ENCODE peak calls at places on chromosomes 4 and X, in six cellular contexts. One of them, this sample, is unnamed.

GRCh38 chrX:136975642-136976518 is 57.9 kb downstream of the GPR101 start:
- DNase-seq in choroid plexus epithelial cell: peak
- DNase-seq in lower leg skin: no peak
- DNase-seq in lower lobe of right lung: no peak
- DNase-seq in Ammon's horn: no peak
- DNase-seq in sigmoid colon: no peak
- DNase-seq in this sample: no peak

GRCh38 chr4:85058551-85058950 is 92.1 kb upstream of the WDFY3 start:
- DNase-seq in choroid plexus epithelial cell: no peak
- DNase-seq in lower leg skin: no peak
- DNase-seq in lower lobe of right lung: no peak
- DNase-seq in Ammon's horn: no peak
- DNase-seq in sigmoid colon: no peak
- DNase-seq in this sample: no peak

GRCh38 chrX:107710617-107711391 is 64.8 kb downstream of the TSC22D3 start:
- DNase-seq in choroid plexus epithelial cell: peak
- DNase-seq in lower leg skin: peak
- DNase-seq in lower lobe of right lung: no peak
- DNase-seq in Ammon's horn: peak
- DNase-seq in sigmoid colon: peak
- DNase-seq in this sample: no peak

GRCh38 chr4:24143741-24144140 is 253.9 kb upstream of the PPARGC1A start:
- DNase-seq in choroid plexus epithelial cell: no peak
- DNase-seq in lower leg skin: no peak
- DNase-seq in lower lobe of right lung: no peak
- DNase-seq in Ammon's horn: peak
- DNase-seq in sigmoid colon: no peak
- DNase-seq in this sample: no peak

GRCh38 chr4:108044951-108045686 is 55.4 kb downstream of the HADH start:
- DNase-seq in choroid plexus epithelial cell: no peak
- DNase-seq in lower leg skin: no peak
- DNase-seq in lower lobe of right lung: no peak
- DNase-seq in Ammon's horn: no peak
- DNase-seq in sigmoid colon: no peak
- DNase-seq in this sample: no peak

GRCh38 chr4:7365472-7366179 is 69.1 kb downstream of the PSAPL1 start:
- DNase-seq in choroid plexus epithelial cell: no peak
- DNase-seq in lower leg skin: no peak
- DNase-seq in lower lobe of right lung: no peak
- DNase-seq in Ammon's horn: peak
- DNase-seq in sigmoid colon: no peak
- DNase-seq in this sample: peak

GRCh38 chrX:13090261-13091110 is 46.1 kb upstream of the FAM9C start:
- DNase-seq in choroid plexus epithelial cell: peak
- DNase-seq in lower leg skin: no peak
- DNase-seq in lower lobe of right lung: no peak
- DNase-seq in Ammon's horn: peak
- DNase-seq in sigmoid colon: no peak
- DNase-seq in this sample: no peak

GRCh38 chr4:145260091-145260490 is 79.7 kb upstream of the OTUD4 start:
- DNase-seq in choroid plexus epithelial cell: no peak
- DNase-seq in lower leg skin: no peak
- DNase-seq in lower lobe of right lung: no peak
- DNase-seq in Ammon's horn: no peak
- DNase-seq in sigmoid colon: no peak
- DNase-seq in this sample: no peak

GRCh38 chr4:143700420-143701352 is at the start of gene FREM3:
- DNase-seq in choroid plexus epithelial cell: no peak
- DNase-seq in lower leg skin: no peak
- DNase-seq in lower lobe of right lung: no peak
- DNase-seq in Ammon's horn: no peak
- DNase-seq in sigmoid colon: no peak
- DNase-seq in this sample: peak

GRCh38 chr4:183783933-183784622 is 121.0 kb upstream of the STOX2 start:
- DNase-seq in choroid plexus epithelial cell: peak
- DNase-seq in lower leg skin: no peak
- DNase-seq in lower lobe of right lung: no peak
- DNase-seq in Ammon's horn: no peak
- DNase-seq in sigmoid colon: no peak
- DNase-seq in this sample: no peak

GRCh38 chr4:25559508-25559907 is 96.1 kb upstream of the SLC34A2 start:
- DNase-seq in choroid plexus epithelial cell: no peak
- DNase-seq in lower leg skin: no peak
- DNase-seq in lower lobe of right lung: no peak
- DNase-seq in Ammon's horn: no peak
- DNase-seq in sigmoid colon: no peak
- DNase-seq in this sample: no peak